ENCODE peak calls at places on chromosomes 1 and 21, in seven cellular contexts. H is tibial nerve, Z is K562, G is ovary, E is A549, U is sigmoid colon, T is suprapubic skin. D is an unnamed sample.

GRCh38 chr1:19404748-19405147 is 80.6 kb downstream of the CAPZB start:
- DNase-seq in Z (no peak), G (no peak), H (no peak), E (no peak), U (no peak), T (no peak), D (no peak)

GRCh38 chr1:77230051-77230450 is 10.8 kb upstream of the PIGK start:
- DNase-seq in Z (no peak), T (no peak), H (no peak), U (no peak), G (no peak), E (peak; percentile 19), D (no peak)

GRCh38 chr21:34644815-34645214 is 24.0 kb upstream of the CLIC6 start:
- DNase-seq in U (no peak), G (no peak), T (no peak), Z (no peak), E (no peak), H (no peak), D (peak; percentile 74)

GRCh38 chr1:70910013-70910412 is 137.6 kb downstream of the PTGER3 start:
- DNase-seq in H (no peak), U (no peak), T (no peak), Z (no peak), E (no peak), G (no peak), D (no peak)

GRCh38 chr1:45621501-45621836 is 2.4 kb downstream of the CCDC17 start:
- DNase-seq in H (no peak), Z (no peak), E (no peak), G (no peak), T (no peak), U (no peak), D (no peak)

GRCh38 chr1:167043752-167044488 is 46.3 kb downstream of the GPA33 start:
- DNase-seq in E (peak; percentile 42), Z (peak; percentile 78), G (peak; percentile 53), T (no peak), U (peak; percentile 86), H (no peak), D (peak; percentile 87)

GRCh38 chr1:7406641-7407546 is 364.2 kb upstream of the VAMP3 start:
- DNase-seq in E (no peak), Z (no peak), T (peak; percentile 64), U (peak; percentile 60), H (no peak), G (peak; percentile 21), D (peak; percentile 22)

GRCh38 chr21:35943752-35944151 is 116.6 kb downstream of the SETD4 start:
- DNase-seq in H (no peak), T (no peak), U (no peak), E (no peak), G (no peak), Z (no peak), D (no peak)

GRCh38 chr1:185813401-185813979 is 79.3 kb downstream of the HMCN1 start:
- DNase-seq in U (no peak), G (no peak), Z (peak; percentile 13), T (no peak), H (peak; percentile 66), E (peak; percentile 63), D (no peak)

GRCh38 chr1:35505911-35506798 is 51.0 kb downstream of the KIAA0319L start:
- DNase-seq in T (no peak), G (no peak), E (peak; percentile 17), U (no peak), Z (peak; percentile 65), H (no peak), D (peak; percentile 43)

GRCh38 chr1:248873993-248874671 is 15.2 kb upstream of the ZNF692 start:
- DNase-seq in U (peak; percentile 87), G (peak; percentile 90), E (peak; percentile 91), Z (peak; percentile 67), H (peak; percentile 78), T (no peak), D (peak; percentile 76)

GRCh38 chr1:10475510-10475909 is 760 bp downstream of the PEX14 start:
- DNase-seq in U (no peak), T (no peak), E (no peak), Z (no peak), G (no peak), H (no peak), D (no peak)

GRCh38 chr1:59105548-59106507 is 191.1 kb upstream of the FGGY start:
- DNase-seq in U (no peak), E (no peak), T (no peak), G (no peak), H (no peak), Z (no peak), D (no peak)

GRCh38 chr1:19981170-19981506 is 1.7 kb upstream of the PLA2G2A start:
- DNase-seq in Z (no peak), G (no peak), H (no peak), U (no peak), T (no peak), E (no peak), D (no peak)

GRCh38 chr1:231828182-231828920 is 201.8 kb downstream of the DISC1 start:
- DNase-seq in U (no peak), E (peak; percentile 92), Z (no peak), G (no peak), H (no peak), T (no peak), D (no peak)

GRCh38 chr1:93080424-93080823 is 1.3 kb downstream of the MTF2 start:
- DNase-seq in E (peak; percentile 64), Z (peak; percentile 42), H (no peak), G (no peak), U (no peak), T (no peak), D (no peak)

GRCh38 chr21:31546402-31547155 is 112.9 kb upstream of the SOD1 start:
- DNase-seq in G (no peak), T (no peak), E (no peak), Z (no peak), U (no peak), H (no peak), D (no peak)

GRCh38 chr1:156104861-156105546 is 9.5 kb upstream of the LMNA start:
- DNase-seq in E (peak; percentile 73), Z (peak; percentile 48), H (peak; percentile 15), T (no peak), G (peak; percentile 60), U (peak; percentile 78), D (no peak)

GRCh38 chr1:156104065-156104810 is 10.3 kb upstream of the LMNA start:
- DNase-seq in Z (peak; percentile 41), E (peak; percentile 85), T (peak; percentile 95), G (peak; percentile 79), H (peak; percentile 63), U (peak; percentile 91), D (peak; percentile 70)

GRCh38 chr1:156102634-156103511 is 11.6 kb upstream of the LMNA start:
- DNase-seq in Z (no peak), T (no peak), U (peak; percentile 72), G (no peak), E (no peak), H (no peak), D (no peak)

GRCh38 chr1:156101880-156102279 is 12.6 kb upstream of the LMNA start:
- DNase-seq in T (no peak), G (peak; percentile 67), Z (no peak), U (peak; percentile 78), H (no peak), E (no peak), D (no peak)

DNA sequence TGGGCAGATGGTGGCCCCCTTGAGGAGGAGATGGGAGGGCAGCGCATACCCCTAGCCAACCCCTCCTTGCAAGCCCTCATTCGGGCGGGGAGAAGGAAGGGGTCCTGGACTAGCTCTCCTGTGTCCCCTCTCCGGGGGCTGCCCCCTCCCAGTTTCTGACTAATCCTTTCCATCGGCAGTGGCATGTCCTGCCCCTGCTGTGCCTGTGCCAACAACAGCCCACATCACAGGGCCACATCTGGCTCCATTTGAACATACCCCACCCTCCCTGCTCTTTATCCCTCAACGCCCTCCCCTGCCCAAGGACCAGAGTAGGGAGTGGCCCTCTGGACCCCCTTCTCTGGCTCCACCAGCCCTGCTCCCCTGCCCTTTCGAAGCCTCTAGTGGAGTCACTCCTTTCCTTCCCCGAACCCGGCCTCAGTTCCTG is 11.0 kb upstream of the LMNA start:
- DNase-seq in U (peak; percentile 82), H (no peak), T (peak; percentile 89), Z (no peak), G (peak; percentile 59), E (no peak), D (no peak)
- H3K4me1 ChIP-seq in U (peaks cover 56% of the 10 kb centered on the region), H (peaks cover 56% of the 10 kb centered on the region), T (peaks cover 90% of the 10 kb centered on the region), Z (peaks cover 55% of the 10 kb centered on the region), G (peaks cover 40% of the 10 kb centered on the region), E (peaks cover 85% of the 10 kb centered on the region), D (peaks cover 83% of the 10 kb centered on the region)

DNA sequence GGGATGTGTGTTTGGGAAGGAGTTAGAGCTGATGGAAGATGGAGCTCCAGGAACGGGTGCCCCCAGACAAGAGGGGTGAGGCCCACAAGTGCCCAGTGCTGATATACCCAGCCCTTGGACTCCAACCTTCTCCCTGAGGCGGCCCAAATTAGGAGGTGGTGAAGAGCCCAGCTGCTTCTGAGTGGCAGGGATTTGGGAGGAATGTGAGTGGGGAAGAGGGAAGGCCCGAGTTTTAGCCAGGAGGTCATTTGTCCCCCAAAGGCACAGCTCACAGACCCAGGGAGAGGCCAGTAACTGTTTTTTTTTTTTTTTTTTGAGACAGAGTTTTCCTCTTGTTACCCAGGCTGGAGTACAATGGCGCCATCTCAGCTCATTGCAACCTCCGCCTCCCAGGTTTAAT is 1.2 kb upstream of the PADI2 start:
- DNase-seq in U (no peak), G (no peak), E (no peak), H (no peak), T (no peak), Z (no peak), D (no peak)
- H3K27ac ChIP-seq in U (no peak overlapping the region), G (no peak overlapping the region), E (peak overlapping the region; percentile 76), H (no peak overlapping the region), T (no peak overlapping the region), Z (no peak overlapping the region), D (no peak overlapping the region)

GRCh38 chr21:26782754-26783153 is 62.5 kb downstream of the ADAMTS1 start:
- DNase-seq in H (no peak), Z (no peak), E (no peak), T (no peak), G (no peak), U (no peak), D (no peak)
- TF ChIP-seq EP300 in H (no peak), Z (no peak), E (no peak), T (no peak), G (peak; percentile 83), U (no peak), D (no peak)

GRCh38 chr1:26017606-26018005 is 4.0 kb upstream of the EXTL1 start:
- DNase-seq in U (no peak), T (no peak), E (no peak), G (peak; percentile 54), H (no peak), Z (no peak), D (no peak)

GRCh38 chr1:26021647-26022403 is at the start of gene EXTL1:
- DNase-seq in Z (no peak), G (peak; percentile 73), E (no peak), H (no peak), T (no peak), U (no peak), D (no peak)

GRCh38 chr1:26020941-26021646 is 481 bp upstream of the EXTL1 start:
- DNase-seq in T (no peak), E (no peak), G (no peak), Z (no peak), H (no peak), U (no peak), D (no peak)

GRCh38 chr1:26020390-26020789 is 1.2 kb upstream of the EXTL1 start:
- DNase-seq in T (no peak), H (no peak), E (no peak), G (peak; percentile 65), U (no peak), Z (no peak), D (no peak)

GRCh38 chr1:26019641-26020315 is 1.8 kb upstream of the EXTL1 start:
- DNase-seq in E (no peak), T (no peak), U (no peak), G (no peak), Z (no peak), H (no peak), D (no peak)
- H3K4me1 ChIP-seq in E (peaks cover 3% of the 10 kb centered on the region), T (peaks cover 23% of the 10 kb centered on the region), U (peaks cover 27% of the 10 kb centered on the region), G (peaks cover 26% of the 10 kb centered on the region), Z (peaks cover 34% of the 10 kb centered on the region), H (peaks cover 5% of the 10 kb centered on the region), D (peaks cover 36% of the 10 kb centered on the region)